ENCODE peak calls at places on chromosome 4, in six cellular contexts. U is CD8-positive, alpha-beta memory T cell; T is Peyer's patch; E is small intestine; C is IMR-90; B is NT2/D1. X is an unnamed sample. For H3K36me3 and H3K27me3, the result is how much of the 10 kb centered on the place peaks cover.

GRCh38 chr4:126306152-126306869 is 991.6 kb downstream of the FAT4 start:
- DNase-seq in U (no peak), C (no peak), E (no peak), B (no peak), T (peak), X (no peak)

GRCh38 chr4:35966558-35966957 is 277.8 kb downstream of the ARAP2 start:
- DNase-seq in E (no peak), T (no peak), B (no peak), C (no peak), U (no peak), X (no peak)

GRCh38 chr4:3346146-3346545 is 53.3 kb downstream of the RGS12 start:
- DNase-seq in T (peak), E (peak), B (peak), U (no peak), C (peak), X (peak)

GRCh38 chr4:159281781-159282180 is 178.9 kb downstream of the RAPGEF2 start:
- DNase-seq in T (no peak), E (no peak), B (no peak), U (no peak), C (peak), X (no peak)

GRCh38 chr4:162409048-162409447 is 245.2 kb upstream of the FSTL5 start:
- DNase-seq in B (no peak), C (no peak), E (no peak), T (no peak), U (no peak), X (peak)

GRCh38 chr4:20254517-20255250 is 3.0 kb downstream of the SLIT2 start:
- DNase-seq in B (no peak), C (peak), E (no peak), U (no peak), T (no peak), X (peak)

GRCh38 chr4:187387709-187388108 is 607.9 kb upstream of the ZFP42 start:
- DNase-seq in E (no peak), B (no peak), C (peak), U (no peak), T (no peak), X (no peak)

GRCh38 chr4:55086561-55086960 is 38.8 kb downstream of the KDR start:
- DNase-seq in U (no peak), C (no peak), E (no peak), B (no peak), T (no peak), X (no peak)

GRCh38 chr4:133157460-133158160 is 8.5 kb downstream of the PCDH10 start:
- DNase-seq in T (no peak), B (no peak), E (no peak), U (no peak), C (no peak), X (no peak)

GRCh38 chr4:5553801-5554200 is 154.6 kb downstream of the EVC2 start:
- DNase-seq in C (no peak), U (no peak), T (no peak), E (no peak), B (no peak), X (no peak)

GRCh38 chr4:8568068-8568668 is 12.0 kb upstream of the GPR78 start:
- DNase-seq in U (no peak), T (no peak), B (peak), E (no peak), C (peak), X (peak)

GRCh38 chr4:80220711-80221110 is 23.4 kb downstream of the PRDM8 start:
- DNase-seq in C (no peak), B (no peak), T (no peak), U (no peak), E (no peak), X (no peak)

GRCh38 chr4:6855692-6856297 is 53.8 kb upstream of the TBC1D14 start:
- DNase-seq in U (peak), C (peak), T (no peak), B (no peak), E (peak), X (no peak)

GRCh38 chr4:4541040-4541631 is 712 bp downstream of the STX18 start:
- DNase-seq in U (no peak), B (no peak), T (peak), E (peak), C (peak), X (no peak)

GRCh38 chr4:25172964-25173917 is 13.0 kb upstream of the SEPSECS start:
- DNase-seq in E (no peak), U (no peak), T (no peak), B (no peak), C (peak), X (no peak)

GRCh38 chr4:113574636-113575103 is 186.9 kb downstream of the CAMK2D start:
- DNase-seq in B (no peak), E (no peak), C (peak), T (no peak), U (no peak), X (no peak)

GRCh38 chr4:121112530-121112929 is 40.2 kb upstream of the NDNF start:
- DNase-seq in E (no peak), B (no peak), T (no peak), C (no peak), U (no peak), X (no peak)

GRCh38 chr4:156547439-156547838 is 424.2 kb downstream of the PDGFC start:
- DNase-seq in E (no peak), B (no peak), C (peak), U (no peak), T (no peak), X (no peak)

DNA sequence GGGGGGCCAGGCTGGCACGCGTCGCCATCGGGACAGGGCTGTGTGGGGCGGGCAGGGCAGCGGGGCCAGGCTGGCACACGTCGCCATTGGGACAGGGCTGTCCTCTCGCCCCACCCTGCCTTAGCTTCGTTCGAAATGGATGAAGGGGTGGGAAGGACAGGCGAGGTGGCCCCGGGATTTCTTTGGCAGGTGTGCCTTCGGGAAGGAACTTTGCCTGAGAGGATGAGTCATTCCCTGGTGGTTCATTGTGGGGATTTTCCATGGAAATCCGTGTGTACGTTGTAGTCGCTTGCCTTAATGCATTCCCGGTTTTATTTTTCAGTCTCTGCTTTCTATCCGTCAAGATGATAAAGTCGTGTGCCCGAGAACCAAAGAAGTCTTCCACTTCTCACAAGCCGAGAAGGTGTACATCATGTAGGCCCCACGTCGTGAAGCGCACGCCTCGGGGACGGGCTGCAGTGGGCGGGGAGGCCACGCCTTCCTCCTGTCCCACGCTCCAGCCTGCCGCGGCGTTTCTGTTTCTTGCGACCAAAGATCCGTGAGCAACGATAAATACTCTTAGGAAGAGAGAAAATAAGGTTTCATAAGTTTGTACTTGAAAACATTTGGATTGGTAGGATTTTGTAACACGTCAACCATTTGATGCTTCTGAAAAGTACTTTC is 8.1 kb upstream of the UVSSA start:
- DNase-seq in U (no peak), B (no peak), T (no peak), C (no peak), E (no peak), X (no peak)
- H3K36me3 ChIP-seq in U (under half), B (half or more), T (under half), C (half or more), E (under half), X (under half)

GRCh38 chr4:98556451-98556850 is 102.0 kb downstream of the TSPAN5 start:
- DNase-seq in B (no peak), T (no peak), C (no peak), E (no peak), U (no peak), X (no peak)
- H3K4me3 ChIP-seq in B (no peak), T (no peak), C (no peak), E (no peak), U (no peak), X (no peak)

GRCh38 chr4:24093446-24093845 is 203.6 kb upstream of the PPARGC1A start:
- DNase-seq in C (no peak), U (no peak), E (no peak), B (no peak), T (no peak), X (no peak)
- H3K27me3 ChIP-seq in C (under half), U (under half), E (under half), B (under half), T (under half), X (under half)

DNA sequence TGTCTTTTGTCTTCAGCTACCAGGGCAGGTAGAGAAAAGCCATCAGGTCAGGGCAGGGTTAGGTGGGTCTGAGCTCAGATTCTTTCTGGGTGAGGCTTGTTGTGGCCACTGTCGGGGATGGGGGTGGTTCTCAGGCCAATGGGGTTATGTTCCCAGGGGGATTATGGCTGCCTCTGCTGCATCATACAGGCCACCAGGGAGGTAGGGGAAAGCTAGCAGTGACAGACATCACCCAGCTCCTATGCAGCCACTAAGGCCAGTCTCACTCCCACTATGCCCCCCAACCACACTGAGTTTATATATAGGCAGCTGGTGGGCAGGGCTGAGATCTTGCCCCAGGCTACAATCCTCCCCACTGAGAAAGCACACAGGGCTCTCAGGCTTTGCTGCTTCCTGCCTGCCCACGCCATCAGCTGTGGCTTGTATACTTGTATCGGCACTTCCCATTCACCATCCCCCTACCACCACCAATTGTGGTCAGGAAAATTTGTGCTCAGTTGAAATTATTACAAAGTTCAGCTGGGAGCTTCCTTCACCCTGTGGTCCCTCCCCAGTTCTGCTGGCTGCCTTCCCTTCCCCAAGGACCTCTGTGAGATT is 72.6 kb upstream of the PTPN13 start:
- DNase-seq in T (no peak), B (no peak), E (no peak), U (no peak), C (no peak), X (no peak)
- H3K36me3 ChIP-seq in T (under half), B (under half), E (under half), U (under half), C (under half), X (under half)

GRCh38 chr4:143438710-143439109 is 74.8 kb upstream of the SMARCA5 start:
- DNase-seq in U (no peak), E (no peak), B (no peak), C (no peak), T (no peak), X (no peak)

GRCh38 chr4:143437476-143437875 is 76.0 kb upstream of the SMARCA5 start:
- DNase-seq in B (no peak), E (no peak), C (no peak), T (no peak), U (no peak), X (no peak)

GRCh38 chr4:143441678-143442077 is 71.8 kb upstream of the SMARCA5 start:
- DNase-seq in C (no peak), U (no peak), T (no peak), E (peak), B (no peak), X (no peak)

GRCh38 chr4:143433231-143433630 is 80.3 kb upstream of the SMARCA5 start:
- DNase-seq in B (no peak), C (no peak), T (no peak), U (no peak), E (no peak), X (no peak)

GRCh38 chr4:143437937-143438336 is 75.6 kb upstream of the SMARCA5 start:
- DNase-seq in U (no peak), C (no peak), E (no peak), T (no peak), B (no peak), X (no peak)
- H3K4me3 ChIP-seq in U (no peak), C (no peak), E (no peak), T (no peak), B (no peak), X (no peak)

DNA sequence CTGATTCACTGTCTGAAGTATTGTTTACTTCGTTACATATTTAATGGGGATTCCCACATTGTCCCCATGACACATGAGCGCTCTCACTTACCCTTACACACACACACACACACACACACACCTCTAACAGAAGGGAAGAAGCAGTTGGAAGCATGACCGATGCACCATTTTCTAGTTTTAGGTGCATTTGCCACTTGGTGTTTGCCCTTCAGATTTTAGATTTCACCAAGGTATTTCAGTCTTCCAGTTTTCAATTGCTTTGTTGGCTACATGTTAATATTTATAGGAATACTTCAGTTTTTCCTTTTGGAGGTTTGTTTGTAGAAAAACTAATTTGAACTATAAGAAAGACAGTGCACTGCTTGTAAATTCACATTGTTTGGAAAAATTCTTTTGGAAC is 3.1 kb downstream of the POU4F2 start:
- DNase-seq in U (no peak), E (no peak), T (no peak), B (no peak), C (no peak), X (no peak)
- H3K27me3 ChIP-seq in U (under half), E (under half), T (under half), B (half or more), C (under half), X (half or more)